ENCODE peak calls at places on chromosomes 11 and 22, in ten cellular contexts. H is SK-N-SH; Y is endothelial cell; V is astrocyte of the spinal cord; Z is CD4-positive, alpha-beta T cell; O is kidney epithelial cell; I is heart right ventricle; T is HCT116; G is Calu3; J is AG04450. A is an unnamed sample.

GRCh38 chr11:56886465-56886864 is 102.2 kb upstream of the OR5AK2 start:
- DNase-seq in J (no peak), G (no peak), V (no peak), T (no peak), Y (no peak), O (no peak), H (no peak), I (no peak), Z (no peak), A (no peak)

GRCh38 chr22:41931701-41932269 is 5.2 kb upstream of the TNFRSF13C start:
- DNase-seq in Y (no peak), V (no peak), Z (no peak), G (no peak), H (no peak), J (no peak), T (no peak), O (no peak), I (no peak), A (no peak)

GRCh38 chr22:37162221-37163095 is 12.7 kb upstream of the IL2RB start:
- DNase-seq in T (no peak), I (no peak), O (no peak), J (no peak), V (peak), Y (no peak), H (no peak), G (no peak), Z (peak), A (no peak)

GRCh38 chr11:83612891-83613766 is 327.0 kb upstream of the CCDC90B start:
- DNase-seq in V (no peak), I (no peak), O (no peak), G (no peak), Z (no peak), Y (no peak), T (no peak), J (no peak), H (peak), A (no peak)

GRCh38 chr11:121154473-121154872 is 53.4 kb downstream of the TECTA start:
- DNase-seq in I (no peak), Z (no peak), V (no peak), J (no peak), T (no peak), O (no peak), G (no peak), H (peak), Y (no peak), A (no peak)

GRCh38 chr22:36986242-36986821 is 32.9 kb downstream of the TST start:
- DNase-seq in O (no peak), G (peak), V (no peak), J (no peak), Y (peak), H (no peak), T (no peak), I (no peak), Z (no peak), A (no peak)

GRCh38 chr11:73213196-73214143 is 4.6 kb upstream of the P2RY2 start:
- DNase-seq in Y (no peak), O (no peak), Z (no peak), H (no peak), I (no peak), J (no peak), G (no peak), V (no peak), T (no peak), A (no peak)

GRCh38 chr11:118151421-118151820 is 1.2 kb downstream of the SCN4B start:
- DNase-seq in G (no peak), J (no peak), T (no peak), Y (no peak), O (no peak), I (no peak), H (no peak), V (no peak), Z (no peak), A (no peak)

GRCh38 chr11:117873828-117874125 is 2.7 kb downstream of the FXYD6 start:
- DNase-seq in O (no peak), H (no peak), I (no peak), J (no peak), V (no peak), Y (no peak), T (no peak), Z (no peak), G (no peak), A (no peak)

GRCh38 chr11:62116458-62116857 is 7.4 kb upstream of the INCENP start:
- DNase-seq in G (no peak), J (no peak), O (no peak), Y (no peak), H (no peak), V (no peak), T (no peak), Z (no peak), I (no peak), A (no peak)

GRCh38 chr11:112734207-112734606 is 227.0 kb upstream of the NCAM1 start:
- DNase-seq in O (no peak), G (peak), T (no peak), Y (peak), I (peak), V (peak), Z (no peak), J (no peak), H (no peak), A (no peak)

GRCh38 chr11:118441770-118442169 is 5.5 kb downstream of the KMT2A start:
- DNase-seq in Z (no peak), I (no peak), G (no peak), Y (no peak), H (no peak), O (no peak), J (no peak), V (no peak), T (no peak), A (no peak)

GRCh38 chr22:43482310-43482625 is 70.5 kb downstream of the MPPED1 start:
- DNase-seq in G (no peak), Y (no peak), O (no peak), Z (no peak), H (no peak), I (no peak), V (no peak), T (no peak), J (no peak), A (no peak)

GRCh38 chr22:36220457-36220921 is 18.8 kb downstream of the APOL2 start:
- DNase-seq in T (no peak), V (peak), Z (no peak), J (no peak), Y (no peak), I (peak), G (no peak), O (no peak), H (no peak), A (no peak)

GRCh38 chr11:78685156-78685555 is 110.5 kb upstream of the NARS2 start:
- DNase-seq in Z (no peak), G (no peak), Y (no peak), H (no peak), T (no peak), O (no peak), J (no peak), V (no peak), I (no peak), A (no peak)

GRCh38 chr11:28176231-28176853 is 68.2 kb downstream of the METTL15 start:
- DNase-seq in Y (no peak), O (no peak), G (no peak), I (no peak), J (no peak), Z (no peak), T (peak), V (no peak), H (no peak), A (no peak)

GRCh38 chr11:87028688-87029087 is 9.0 kb upstream of the TMEM135 start:
- DNase-seq in T (no peak), H (no peak), G (no peak), V (no peak), I (no peak), Z (no peak), Y (no peak), O (no peak), J (no peak), A (no peak)

GRCh38 chr11:20112291-20113146 is 47.8 kb downstream of the DBX1 start:
- DNase-seq in T (peak), J (peak), O (peak), I (peak), H (peak), Y (no peak), Z (no peak), G (peak), V (peak), A (peak)

GRCh38 chr11:103016031-103016430 is 60.5 kb upstream of the MMP13 start:
- DNase-seq in O (peak), Z (no peak), G (no peak), V (no peak), H (no peak), J (no peak), Y (no peak), I (no peak), T (no peak), A (no peak)

GRCh38 chr22:35510481-35510934 is 30.1 kb upstream of the RASD2 start:
- DNase-seq in Z (no peak), G (no peak), H (no peak), V (no peak), T (no peak), O (no peak), I (no peak), Y (no peak), J (no peak), A (no peak)

GRCh38 chr11:128694618-128695481 is 978 bp downstream of the FLI1 start:
- DNase-seq in Z (no peak), V (peak), O (no peak), I (no peak), Y (no peak), J (no peak), G (no peak), T (no peak), H (peak), A (no peak)

GRCh38 chr11:113949891-113950290 is 25.0 kb upstream of the HTR3A start:
- DNase-seq in T (no peak), V (no peak), O (no peak), G (no peak), Z (no peak), I (no peak), J (no peak), Y (no peak), H (no peak), A (no peak)

GRCh38 chr11:128804481-128804880 is 62.6 kb downstream of the KCNJ1 start:
- DNase-seq in J (no peak), I (no peak), Z (no peak), G (no peak), O (no peak), V (peak), T (no peak), H (no peak), Y (no peak), A (no peak)

GRCh38 chr11:102914238-102915043 is 39.7 kb upstream of the MMP12 start:
- DNase-seq in T (peak), Y (peak), O (peak), Z (no peak), V (peak), G (peak), J (peak), H (peak), I (no peak), A (no peak)

GRCh38 chr11:106608677-106609076 is 409.6 kb downstream of the GUCY1A2 start:
- DNase-seq in G (no peak), H (no peak), T (no peak), Y (no peak), Z (no peak), J (peak), I (no peak), O (peak), V (peak), A (no peak)

GRCh38 chr22:22386602-22387385 is 121.7 kb downstream of the ZNF280B start:
- DNase-seq in I (no peak), T (no peak), Y (no peak), Z (no peak), H (no peak), G (no peak), O (no peak), V (no peak), J (no peak), A (no peak)

GRCh38 chr11:63939351-63939920 is 634 bp downstream of the NAA40 start:
- DNase-seq in T (no peak), Z (no peak), Y (peak), V (no peak), O (no peak), I (no peak), J (no peak), G (no peak), H (no peak), A (no peak)

GRCh38 chr11:134036484-134037092 is 32.3 kb upstream of the JAM3 start:
- DNase-seq in T (no peak), H (peak), V (no peak), Y (no peak), I (no peak), J (no peak), G (no peak), O (no peak), Z (no peak), A (no peak)

GRCh38 chr11:61158691-61159381 is 2.4 kb downstream of the VPS37C start:
- DNase-seq in Y (no peak), I (no peak), V (peak), J (peak), G (peak), H (no peak), Z (no peak), T (no peak), O (peak), A (no peak)

GRCh38 chr22:48358886-48359612 is 1468.6 kb downstream of the BRD1 start:
- DNase-seq in G (no peak), H (no peak), V (no peak), Y (no peak), Z (no peak), O (no peak), T (no peak), I (no peak), J (no peak), A (no peak)

GRCh38 chr11:92657226-92657625 is 312.2 kb upstream of the MTNR1B start:
- DNase-seq in H (no peak), Z (no peak), J (no peak), V (no peak), I (no peak), O (no peak), T (no peak), Y (no peak), G (no peak), A (no peak)

GRCh38 chr11:88886796-88887195 is 179.0 kb downstream of the GRM5 start:
- DNase-seq in V (peak), Z (peak), I (no peak), J (peak), T (peak), Y (peak), O (no peak), H (peak), G (peak), A (no peak)

GRCh38 chr11:77084581-77085191 is 17.9 kb downstream of the CAPN5 start:
- DNase-seq in Y (no peak), Z (no peak), T (no peak), V (no peak), J (no peak), H (no peak), G (no peak), I (no peak), O (no peak), A (no peak)

DNA sequence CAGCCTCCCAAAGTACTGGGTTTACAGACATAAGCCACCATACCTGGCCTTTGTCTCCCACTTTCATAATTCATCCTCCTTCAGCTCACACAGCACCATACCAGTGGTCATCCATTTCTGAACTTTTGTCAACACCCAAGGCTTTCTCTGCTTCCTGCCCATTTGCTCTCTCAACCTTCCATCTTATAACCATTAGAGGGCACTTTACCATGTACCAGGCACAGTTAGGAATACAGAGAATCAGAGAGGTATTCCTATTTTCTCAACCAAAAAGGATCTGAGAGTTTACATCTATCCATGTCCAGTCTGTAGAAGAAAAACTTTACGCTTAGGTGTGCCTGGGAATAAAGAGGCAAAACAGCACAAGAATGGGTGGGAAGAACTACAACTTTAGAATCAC is 397.6 kb downstream of the BUD13 start:
- DNase-seq in O (no peak), G (no peak), H (no peak), I (no peak), Z (no peak), Y (no peak), J (no peak), T (no peak), V (no peak), A (no peak)
- TF ChIP-seq CTCF in O (no peak), G (no peak), H (no peak), I (no peak), Z (no peak), Y (no peak), J (no peak), T (peak), V (no peak), A (no peak)

GRCh38 chr22:25702571-25703167 is 39.3 kb upstream of the MYO18B start:
- DNase-seq in T (no peak), G (no peak), J (no peak), Y (no peak), I (no peak), Z (no peak), V (no peak), O (no peak), H (no peak), A (no peak)

GRCh38 chr22:25704701-25705100 is 37.3 kb upstream of the MYO18B start:
- DNase-seq in H (no peak), Z (no peak), V (no peak), J (no peak), T (no peak), O (no peak), G (no peak), Y (no peak), I (no peak), A (no peak)

GRCh38 chr22:25700996-25701815 is 40.8 kb upstream of the MYO18B start:
- DNase-seq in O (no peak), Z (no peak), J (no peak), Y (no peak), I (peak), T (no peak), G (no peak), H (peak), V (peak), A (no peak)

GRCh38 chr22:25698986-25699385 is 43.0 kb upstream of the MYO18B start:
- DNase-seq in J (no peak), I (no peak), Z (no peak), G (no peak), Y (no peak), O (no peak), H (no peak), V (no peak), T (no peak), A (no peak)

GRCh38 chr22:25702046-25702445 is 39.9 kb upstream of the MYO18B start:
- DNase-seq in Z (no peak), O (peak), T (no peak), H (peak), V (peak), G (no peak), J (no peak), Y (no peak), I (no peak), A (no peak)
- TF ChIP-seq CTCF in Z (no peak), O (peak), T (peak), H (peak), V (peak), G (no peak), J (peak), Y (no peak), I (peak), A (peak)

GRCh38 chr11:1844221-1845094 is 5.7 kb downstream of the TNNI2 start:
- DNase-seq in T (no peak), Z (peak), H (peak), I (peak), O (no peak), G (no peak), V (peak), Y (no peak), J (no peak), A (no peak)
- TF ChIP-seq CTCF in T (no peak), Z (no peak), H (no peak), I (no peak), O (no peak), G (no peak), V (no peak), Y (no peak), J (no peak), A (no peak)

GRCh38 chr11:2804189-2804588 is 81.4 kb downstream of the CDKN1C start:
- DNase-seq in T (no peak), Z (no peak), V (no peak), O (no peak), J (no peak), Y (no peak), H (no peak), I (no peak), G (no peak), A (peak)
- TF ChIP-seq CTCF in T (no peak), Z (no peak), V (no peak), O (no peak), J (no peak), Y (no peak), H (no peak), I (no peak), G (no peak), A (no peak)

GRCh38 chr22:20885557-20886323 is 26.9 kb downstream of the SNAP29 start:
- DNase-seq in J (peak), Y (peak), G (peak), Z (no peak), V (peak), T (peak), H (peak), O (no peak), I (peak), A (peak)
- TF ChIP-seq CTCF in J (peak), Y (peak), G (peak), Z (peak), V (peak), T (peak), H (peak), O (peak), I (peak), A (peak)

GRCh38 chr11:18804621-18805020 is 13.0 kb upstream of the PTPN5 start:
- DNase-seq in G (no peak), Y (no peak), Z (no peak), H (no peak), I (no peak), J (no peak), T (no peak), O (no peak), V (no peak), A (no peak)

GRCh38 chr11:18798941-18799469 is 7.4 kb upstream of the PTPN5 start:
- DNase-seq in Y (no peak), G (no peak), H (no peak), J (no peak), I (no peak), V (no peak), Z (no peak), O (no peak), T (no peak), A (no peak)

DNA sequence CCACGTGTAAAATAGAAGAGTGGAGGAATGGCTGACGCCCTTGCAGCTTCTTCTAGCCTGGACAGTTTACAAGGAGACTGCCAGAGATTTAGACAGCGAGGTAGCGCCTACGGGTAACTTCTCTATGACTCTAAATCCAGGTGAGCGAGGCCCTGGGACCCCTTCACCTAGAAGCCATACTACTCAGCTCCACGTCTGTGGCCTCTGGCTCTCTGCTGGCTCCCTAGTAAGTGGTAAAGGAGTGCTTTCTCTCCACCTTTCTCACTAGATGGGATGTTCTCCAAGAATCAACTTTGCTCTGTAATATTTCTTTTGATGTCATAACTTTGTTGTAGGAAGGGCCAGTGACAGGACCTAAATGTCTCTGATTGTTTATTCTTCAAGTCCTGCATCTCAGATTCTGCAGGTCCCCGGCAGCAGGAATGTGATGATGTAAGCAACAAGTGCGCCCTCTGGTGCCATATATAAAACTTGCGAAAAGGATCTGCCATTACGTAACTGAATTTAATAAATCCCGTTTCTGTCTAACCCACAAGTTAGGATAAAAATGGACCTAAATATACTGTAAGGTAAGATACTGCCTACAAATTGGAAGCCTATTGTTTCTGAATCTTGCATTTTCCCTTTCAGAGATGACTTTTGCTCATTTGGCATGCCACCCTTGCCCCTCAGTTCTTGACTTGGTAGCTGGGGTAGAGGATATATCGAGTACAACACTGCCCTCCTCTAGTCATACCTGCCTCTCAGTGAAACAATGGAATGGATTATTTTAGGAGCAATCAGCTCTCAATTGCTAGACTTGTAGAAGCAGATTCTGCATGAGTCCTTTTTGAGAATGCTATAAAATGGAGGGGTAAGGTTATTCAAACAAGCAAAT is 11.0 kb upstream of the PTPN5 start:
- DNase-seq in I (peak), H (peak), V (peak), Z (peak), Y (peak), G (peak), T (peak), J (peak), O (peak), A (no peak)
- TF ChIP-seq CTCF in I (peak), H (peak), V (peak), Z (peak), Y (peak), G (peak), T (peak), J (peak), O (peak), A (peak)